ENCODE peak calls at places on chromosomes 4 and X, in six cellular contexts. H is dorsolateral prefrontal cortex, R is HFF-Myc, V is hepatocyte, G is kidney epithelial cell, K is astrocyte of the spinal cord. Z is an unnamed sample.
A peak's percentile ranks its signal among the peaks of the same experiment; 100 is the strongest.

GRCh38 chrX:71199252-71199651 is 23.8 kb upstream of the GJB1 start:
- DNase-seq in H (no peak), R (no peak), V (no peak), G (no peak), K (no peak), Z (no peak)

GRCh38 chrX:108261541-108262218 is 170.1 kb downstream of the ATG4A start:
- DNase-seq in H (no peak), R (peak; percentile 65), V (peak; percentile 11), G (no peak), K (peak; percentile 28), Z (peak; percentile 90)

GRCh38 chrX:150062292-150063137 is 124.2 kb upstream of the EOLA2 start:
- DNase-seq in H (no peak), R (peak; percentile 61), V (no peak), G (no peak), K (peak; percentile 53), Z (peak; percentile 18)

GRCh38 chr4:10278071-10278470 is 161.5 kb upstream of the WDR1 start:
- DNase-seq in H (no peak), R (no peak), V (no peak), G (no peak), K (no peak), Z (peak; percentile 58)

GRCh38 chr4:8503801-8504200 is 63.2 kb downstream of the TRMT44 start:
- DNase-seq in H (no peak), R (no peak), V (no peak), G (no peak), K (no peak), Z (no peak)

GRCh38 chr4:3255611-3256186 is 6.7 kb downstream of the MSANTD1 start:
- DNase-seq in H (peak; percentile 10), R (no peak), V (no peak), G (no peak), K (no peak), Z (no peak)

GRCh38 chrX:48957477-48957826 is at the start of gene OTUD5:
- DNase-seq in H (peak; percentile 67), R (no peak), V (peak; percentile 66), G (no peak), K (no peak), Z (no peak)

GRCh38 chr4:146521543-146522097 is at the start of gene SLC10A7:
- DNase-seq in H (peak; percentile 88), R (no peak), V (peak; percentile 83), G (no peak), K (peak; percentile 76), Z (peak; percentile 83)

GRCh38 chrX:94742772-94743171 is 1068.8 kb downstream of the FAM133A start:
- DNase-seq in H (no peak), R (no peak), V (no peak), G (no peak), K (no peak), Z (no peak)

GRCh38 chrX:136250191-136251041 is 784 bp downstream of the MAP7D3 start:
- DNase-seq in H (no peak), R (no peak), V (peak; percentile 10), G (no peak), K (no peak), Z (no peak)

GRCh38 chr4:10461091-10461849 is 4.0 kb upstream of the ZNF518B start:
- DNase-seq in H (no peak), R (peak; percentile 14), V (peak; percentile 91), G (no peak), K (peak; percentile 54), Z (peak; percentile 65)

GRCh38 chr4:66688674-66689073 is 856.6 kb downstream of the CENPC start:
- DNase-seq in H (no peak), R (no peak), V (peak; percentile 27), G (no peak), K (peak; percentile 59), Z (peak; percentile 49)

GRCh38 chr4:13640149-13640671 is 12.7 kb upstream of the BOD1L1 start:
- DNase-seq in H (no peak), R (peak; percentile 79), V (peak; percentile 82), G (peak; percentile 70), K (peak; percentile 90), Z (peak; percentile 76)

GRCh38 chrX:74498924-74499323 is 77.6 kb downstream of the SLC16A2 start:
- DNase-seq in H (no peak), R (no peak), V (no peak), G (no peak), K (no peak), Z (no peak)
- H3K4me3 ChIP-seq in H (no peak overlapping the region), R (no peak overlapping the region), V (no peak overlapping the region), G (no peak overlapping the region), K (no peak overlapping the region), Z (no peak overlapping the region)

GRCh38 chr4:159191989-159192388 is 89.1 kb downstream of the RAPGEF2 start:
- DNase-seq in H (no peak), R (peak; percentile 40), V (peak; percentile 52), G (no peak), K (peak; percentile 70), Z (peak; percentile 75)
- TF ChIP-seq CTCF in H (no peak), R (peak; percentile 50), V (peak; percentile 42), G (peak; percentile 42), K (peak; percentile 60), Z (peak; percentile 57)

GRCh38 chrX:446243-446642 is 59.5 kb upstream of the PPP2R3B start:
- DNase-seq in H (no peak), R (no peak), V (no peak), G (no peak), K (no peak), Z (no peak)
- H3K4me3 ChIP-seq in H (no peak overlapping the region), R (no peak overlapping the region), V (no peak overlapping the region), G (no peak overlapping the region), K (no peak overlapping the region), Z (no peak overlapping the region)

GRCh38 chr4:102610007-102610406 is 108.8 kb downstream of the NFKB1 start:
- DNase-seq in H (no peak), R (no peak), V (no peak), G (no peak), K (no peak), Z (no peak)
- TF ChIP-seq CTCF in H (peak; percentile 38), R (peak; percentile 40), V (peak; percentile 19), G (peak; percentile 40), K (peak; percentile 46), Z (peak; percentile 13)

GRCh38 chrX:110006826-110007375 is 4.0 kb downstream of the TMEM164 start:
- DNase-seq in H (no peak), R (no peak), V (no peak), G (no peak), K (no peak), Z (peak; percentile 46)

GRCh38 chrX:110006161-110006560 is 3.2 kb downstream of the TMEM164 start:
- DNase-seq in H (no peak), R (no peak), V (no peak), G (no peak), K (no peak), Z (no peak)

GRCh38 chrX:110004210-110004609 is 1.3 kb downstream of the TMEM164 start:
- DNase-seq in H (no peak), R (no peak), V (peak; percentile 46), G (no peak), K (no peak), Z (peak; percentile 44)

GRCh38 chrX:110003167-110004156 is 548 bp downstream of the TMEM164 start:
- DNase-seq in H (no peak), R (no peak), V (no peak), G (no peak), K (no peak), Z (no peak)

GRCh38 chrX:110004970-110005369 is 2.1 kb downstream of the TMEM164 start:
- DNase-seq in H (no peak), R (no peak), V (no peak), G (no peak), K (no peak), Z (no peak)
- H3K4me3 ChIP-seq in H (no peak overlapping the region), R (no peak overlapping the region), V (no peak overlapping the region), G (no peak overlapping the region), K (no peak overlapping the region), Z (no peak overlapping the region)

DNA sequence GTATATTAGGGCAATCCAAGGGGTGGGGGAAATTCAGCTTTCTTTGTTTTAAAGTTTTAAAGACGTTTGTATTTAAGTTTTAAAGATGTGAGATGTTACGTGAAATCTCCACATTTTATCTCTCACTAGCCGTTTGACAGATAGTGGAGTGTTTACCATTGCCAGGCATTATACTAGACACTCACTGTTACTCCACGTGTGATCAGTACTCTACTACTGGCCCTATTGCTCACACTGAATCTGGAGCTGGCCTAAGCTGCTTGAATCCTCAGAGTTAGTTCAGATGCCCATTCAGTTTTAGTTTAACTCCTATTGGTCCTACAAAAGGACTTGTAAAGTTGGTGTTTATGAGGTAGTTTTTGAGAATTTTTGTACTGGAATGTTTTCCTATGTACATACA is 4.5 kb downstream of the ADAD1 start:
- DNase-seq in H (no peak), R (no peak), V (no peak), G (no peak), K (no peak), Z (no peak)
- TF ChIP-seq CTCF in H (no peak), R (no peak), V (no peak), G (no peak), K (no peak), Z (no peak)

GRCh38 chr4:155529197-155529596 is 137.5 kb upstream of the GUCY1A1 start:
- DNase-seq in H (no peak), R (no peak), V (no peak), G (no peak), K (no peak), Z (peak; percentile 53)
- H3K4me3 ChIP-seq in H (no peak overlapping the region), R (no peak overlapping the region), V (no peak overlapping the region), G (no peak overlapping the region), K (no peak overlapping the region), Z (no peak overlapping the region)

GRCh38 chr4:20298986-20299385 is 47.3 kb downstream of the SLIT2 start:
- DNase-seq in H (no peak), R (no peak), V (no peak), G (no peak), K (no peak), Z (no peak)

GRCh38 chr4:20297246-20297645 is 45.5 kb downstream of the SLIT2 start:
- DNase-seq in H (no peak), R (no peak), V (no peak), G (no peak), K (no peak), Z (no peak)

GRCh38 chr4:20297800-20298199 is 46.1 kb downstream of the SLIT2 start:
- DNase-seq in H (no peak), R (no peak), V (no peak), G (no peak), K (no peak), Z (no peak)

GRCh38 chr4:20301161-20301560 is 49.5 kb downstream of the SLIT2 start:
- DNase-seq in H (no peak), R (no peak), V (no peak), G (no peak), K (no peak), Z (no peak)

GRCh38 chr4:20299515-20299914 is 47.8 kb downstream of the SLIT2 start:
- DNase-seq in H (no peak), R (no peak), V (peak; percentile 24), G (no peak), K (peak; percentile 52), Z (peak; percentile 30)
- TF ChIP-seq CTCF in H (peak; percentile 56), R (no peak), V (peak; percentile 39), G (no peak), K (peak; percentile 57), Z (peak; percentile 38)